ENCODE peak calls at places on chromosome 12, in six cellular contexts. One of them, this sample, is unnamed.
A peak's percentile ranks its signal among the peaks of the same experiment; 100 is the strongest.

GRCh38 chr12:69107541-69107940 is 131.8 kb upstream of the CPSF6 start:
- ATAC-seq in upper lobe of left lung: no peak
- ATAC-seq in K562: no peak
- ATAC-seq in GM12878: no peak
- ATAC-seq in A549: no peak
- ATAC-seq in HepG2: no peak
- ATAC-seq in this sample: no peak

GRCh38 chr12:28343687-28344086 is 153.4 kb downstream of the CCDC91 start:
- ATAC-seq in upper lobe of left lung: no peak
- ATAC-seq in HepG2: no peak
- ATAC-seq in GM12878: no peak
- ATAC-seq in A549: no peak
- ATAC-seq in K562: no peak
- ATAC-seq in this sample: no peak

GRCh38 chr12:93200291-93200917 is 177.3 kb upstream of the NUDT4 start:
- ATAC-seq in upper lobe of left lung: no peak
- ATAC-seq in GM12878: peak; percentile 90
- ATAC-seq in A549: no peak
- ATAC-seq in HepG2: no peak
- ATAC-seq in K562: no peak
- ATAC-seq in this sample: no peak

GRCh38 chr12:100573168-100573498 is 351 bp upstream of the GAS2L3 start:
- ATAC-seq in HepG2: no peak
- ATAC-seq in GM12878: no peak
- ATAC-seq in K562: no peak
- ATAC-seq in A549: peak; percentile 65
- ATAC-seq in upper lobe of left lung: no peak
- ATAC-seq in this sample: no peak

GRCh38 chr12:84411031-84411430 is 501.6 kb downstream of the SLC6A15 start:
- ATAC-seq in A549: no peak
- ATAC-seq in HepG2: no peak
- ATAC-seq in GM12878: no peak
- ATAC-seq in K562: no peak
- ATAC-seq in upper lobe of left lung: no peak
- ATAC-seq in this sample: no peak

GRCh38 chr12:57195186-57195585 is 21.4 kb upstream of the NXPH4 start:
- ATAC-seq in HepG2: no peak
- ATAC-seq in upper lobe of left lung: no peak
- ATAC-seq in A549: no peak
- ATAC-seq in K562: no peak
- ATAC-seq in GM12878: no peak
- ATAC-seq in this sample: no peak

GRCh38 chr12:132337557-132337956 is 8.2 kb upstream of the GALNT9 start:
- ATAC-seq in GM12878: no peak
- ATAC-seq in upper lobe of left lung: no peak
- ATAC-seq in HepG2: no peak
- ATAC-seq in K562: no peak
- ATAC-seq in A549: no peak
- ATAC-seq in this sample: no peak

GRCh38 chr12:110371408-110372055 is 32.0 kb downstream of the ANAPC7 start:
- ATAC-seq in GM12878: peak; percentile 88
- ATAC-seq in HepG2: no peak
- ATAC-seq in K562: peak; percentile 14
- ATAC-seq in upper lobe of left lung: peak; percentile 89
- ATAC-seq in A549: peak; percentile 19
- ATAC-seq in this sample: no peak

GRCh38 chr12:537772-538171 is 78.0 kb downstream of the B4GALNT3 start:
- ATAC-seq in A549: no peak
- ATAC-seq in GM12878: no peak
- ATAC-seq in HepG2: no peak
- ATAC-seq in K562: no peak
- ATAC-seq in upper lobe of left lung: no peak
- ATAC-seq in this sample: no peak

GRCh38 chr12:53295891-53296219 is 513 bp downstream of the PFDN5 start:
- ATAC-seq in A549: peak; percentile 1
- ATAC-seq in HepG2: no peak
- ATAC-seq in upper lobe of left lung: no peak
- ATAC-seq in K562: peak; percentile 33
- ATAC-seq in GM12878: peak; percentile 8
- ATAC-seq in this sample: no peak

GRCh38 chr12:128790653-128791373 is 32.9 kb downstream of the SLC15A4 start:
- ATAC-seq in HepG2: no peak
- ATAC-seq in GM12878: no peak
- ATAC-seq in upper lobe of left lung: no peak
- ATAC-seq in A549: no peak
- ATAC-seq in K562: no peak
- ATAC-seq in this sample: no peak

GRCh38 chr12:130992448-130992847 is 38.7 kb downstream of the ADGRD1 start:
- ATAC-seq in GM12878: peak; percentile 74
- ATAC-seq in A549: no peak
- ATAC-seq in upper lobe of left lung: peak; percentile 91
- ATAC-seq in HepG2: no peak
- ATAC-seq in K562: no peak
- ATAC-seq in this sample: no peak

GRCh38 chr12:13376627-13377373 is 180.3 kb downstream of the EMP1 start:
- ATAC-seq in K562: no peak
- ATAC-seq in GM12878: no peak
- ATAC-seq in A549: peak; percentile 62
- ATAC-seq in upper lobe of left lung: no peak
- ATAC-seq in HepG2: no peak
- ATAC-seq in this sample: no peak

GRCh38 chr12:62146323-62146722 is 113.9 kb upstream of the USP15 start:
- ATAC-seq in A549: no peak
- ATAC-seq in K562: no peak
- ATAC-seq in HepG2: no peak
- ATAC-seq in GM12878: no peak
- ATAC-seq in upper lobe of left lung: no peak
- ATAC-seq in this sample: no peak

GRCh38 chr12:10101042-10101579 is 2.3 kb upstream of the CLEC1A start:
- ATAC-seq in HepG2: no peak
- ATAC-seq in GM12878: no peak
- ATAC-seq in K562: no peak
- ATAC-seq in upper lobe of left lung: no peak
- ATAC-seq in A549: peak; percentile 27
- ATAC-seq in this sample: peak; percentile 53

GRCh38 chr12:28899951-28900350 is 249.1 kb upstream of the FAR2 start:
- ATAC-seq in GM12878: no peak
- ATAC-seq in A549: no peak
- ATAC-seq in K562: no peak
- ATAC-seq in HepG2: no peak
- ATAC-seq in upper lobe of left lung: no peak
- ATAC-seq in this sample: no peak

GRCh38 chr12:113757223-113758002 is 208.7 kb downstream of the RBM19 start:
- ATAC-seq in GM12878: no peak
- ATAC-seq in K562: no peak
- ATAC-seq in HepG2: no peak
- ATAC-seq in A549: no peak
- ATAC-seq in upper lobe of left lung: no peak
- ATAC-seq in this sample: no peak

GRCh38 chr12:1670244-1670814 is 20.5 kb upstream of the ADIPOR2 start:
- ATAC-seq in K562: no peak
- ATAC-seq in A549: no peak
- ATAC-seq in GM12878: no peak
- ATAC-seq in HepG2: no peak
- ATAC-seq in upper lobe of left lung: no peak
- ATAC-seq in this sample: no peak

GRCh38 chr12:71686658-71687025 is 760 bp downstream of the TMEM19 start:
- ATAC-seq in K562: no peak
- ATAC-seq in upper lobe of left lung: no peak
- ATAC-seq in HepG2: no peak
- ATAC-seq in A549: no peak
- ATAC-seq in GM12878: no peak
- ATAC-seq in this sample: no peak

GRCh38 chr12:6072302-6072752 is 52.1 kb downstream of the VWF start:
- ATAC-seq in A549: peak; percentile 48
- ATAC-seq in upper lobe of left lung: no peak
- ATAC-seq in GM12878: no peak
- ATAC-seq in HepG2: no peak
- ATAC-seq in K562: no peak
- ATAC-seq in this sample: no peak
- TF ChIP-seq EP300 in A549: no peak
- TF ChIP-seq EP300 in upper lobe of left lung: peak; percentile 53
- TF ChIP-seq EP300 in GM12878: no peak
- TF ChIP-seq EP300 in HepG2: no peak
- TF ChIP-seq EP300 in K562: no peak
- TF ChIP-seq EP300 in this sample: no peak

GRCh38 chr12:124715121-124715990 is 147.9 kb upstream of the NCOR2 start:
- ATAC-seq in GM12878: no peak
- ATAC-seq in HepG2: peak; percentile 65
- ATAC-seq in A549: peak; percentile 61
- ATAC-seq in upper lobe of left lung: no peak
- ATAC-seq in K562: peak; percentile 82
- ATAC-seq in this sample: no peak

GRCh38 chr12:124713041-124713435 is 145.6 kb upstream of the NCOR2 start:
- ATAC-seq in A549: no peak
- ATAC-seq in HepG2: no peak
- ATAC-seq in K562: no peak
- ATAC-seq in upper lobe of left lung: peak; percentile 3
- ATAC-seq in GM12878: peak; percentile 74
- ATAC-seq in this sample: peak; percentile 63

GRCh38 chr12:124709722-124710656 is 142.6 kb upstream of the NCOR2 start:
- ATAC-seq in GM12878: no peak
- ATAC-seq in K562: no peak
- ATAC-seq in A549: peak; percentile 19
- ATAC-seq in HepG2: no peak
- ATAC-seq in upper lobe of left lung: peak; percentile 69
- ATAC-seq in this sample: peak; percentile 53

GRCh38 chr12:124716208-124717141 is 147.2 kb downstream of the SCARB1 start:
- ATAC-seq in upper lobe of left lung: peak; percentile 91
- ATAC-seq in A549: no peak
- ATAC-seq in GM12878: no peak
- ATAC-seq in HepG2: peak; percentile 57
- ATAC-seq in K562: no peak
- ATAC-seq in this sample: no peak

GRCh38 chr12:124713436-124714082 is 146.1 kb upstream of the NCOR2 start:
- ATAC-seq in K562: no peak
- ATAC-seq in A549: no peak
- ATAC-seq in HepG2: peak; percentile 58
- ATAC-seq in GM12878: peak; percentile 91
- ATAC-seq in upper lobe of left lung: peak; percentile 0
- ATAC-seq in this sample: peak; percentile 72
- TF ChIP-seq EP300 in K562: no peak
- TF ChIP-seq EP300 in A549: no peak
- TF ChIP-seq EP300 in HepG2: no peak
- TF ChIP-seq EP300 in GM12878: peak; percentile 96
- TF ChIP-seq EP300 in upper lobe of left lung: peak; percentile 97
- TF ChIP-seq EP300 in this sample: no peak

GRCh38 chr12:102681747-102682146 is 201.4 kb upstream of the IGF1 start:
- ATAC-seq in GM12878: no peak
- ATAC-seq in K562: no peak
- ATAC-seq in HepG2: no peak
- ATAC-seq in A549: no peak
- ATAC-seq in upper lobe of left lung: no peak
- ATAC-seq in this sample: no peak
- TF ChIP-seq EP300 in GM12878: no peak
- TF ChIP-seq EP300 in K562: no peak
- TF ChIP-seq EP300 in HepG2: no peak
- TF ChIP-seq EP300 in A549: no peak
- TF ChIP-seq EP300 in upper lobe of left lung: no peak
- TF ChIP-seq EP300 in this sample: no peak

GRCh38 chr12:70367268-70368141 is 1.4 kb downstream of the KCNMB4 start:
- ATAC-seq in upper lobe of left lung: peak; percentile 34
- ATAC-seq in GM12878: no peak
- ATAC-seq in A549: no peak
- ATAC-seq in K562: no peak
- ATAC-seq in HepG2: peak; percentile 3
- ATAC-seq in this sample: no peak

GRCh38 chr12:70364695-70365397 is 1.2 kb upstream of the KCNMB4 start:
- ATAC-seq in GM12878: no peak
- ATAC-seq in K562: no peak
- ATAC-seq in upper lobe of left lung: no peak
- ATAC-seq in A549: peak; percentile 26
- ATAC-seq in HepG2: no peak
- ATAC-seq in this sample: no peak

GRCh38 chr12:70365398-70365647 is 767 bp upstream of the KCNMB4 start:
- ATAC-seq in GM12878: no peak
- ATAC-seq in A549: no peak
- ATAC-seq in HepG2: no peak
- ATAC-seq in upper lobe of left lung: no peak
- ATAC-seq in K562: no peak
- ATAC-seq in this sample: no peak

GRCh38 chr12:70365648-70366518 is at the start of gene KCNMB4:
- ATAC-seq in K562: peak; percentile 87
- ATAC-seq in upper lobe of left lung: peak; percentile 91
- ATAC-seq in GM12878: peak; percentile 91
- ATAC-seq in A549: peak; percentile 90
- ATAC-seq in HepG2: peak; percentile 88
- ATAC-seq in this sample: peak; percentile 75

DNA sequence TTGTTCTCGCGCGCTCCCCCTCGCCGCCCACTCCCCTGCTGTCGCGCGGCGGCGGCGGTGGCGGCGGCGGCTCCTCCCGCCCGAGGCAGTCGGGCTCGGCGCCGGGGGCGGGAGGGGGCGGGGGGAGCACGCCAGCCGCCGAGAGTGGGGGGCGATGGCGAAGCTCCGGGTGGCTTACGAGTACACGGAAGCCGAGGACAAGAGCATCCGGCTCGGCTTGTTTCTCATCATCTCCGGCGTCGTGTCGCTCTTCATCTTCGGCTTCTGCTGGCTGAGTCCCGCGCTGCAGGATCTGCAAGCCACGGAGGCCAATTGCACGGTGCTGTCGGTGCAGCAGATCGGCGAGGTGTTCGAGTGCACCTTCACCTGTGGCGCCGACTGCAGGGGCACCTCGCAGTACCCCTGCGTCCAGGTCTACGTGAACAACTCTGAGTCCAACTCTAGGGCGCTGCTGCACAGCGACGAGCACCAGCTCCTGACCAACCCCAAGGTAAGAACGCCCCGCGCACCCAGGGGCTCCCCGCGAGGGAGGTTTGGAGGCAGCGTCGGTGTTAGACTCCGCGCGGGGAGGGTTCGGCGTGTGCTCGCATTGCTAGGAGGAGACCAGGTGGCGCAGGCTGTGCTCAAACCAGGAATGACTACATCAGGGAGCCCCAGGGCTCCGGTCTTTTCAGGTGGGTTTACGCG is 634 bp downstream of the KCNMB4 start:
- ATAC-seq in GM12878: peak; percentile 47
- ATAC-seq in K562: peak; percentile 61
- ATAC-seq in upper lobe of left lung: peak; percentile 15
- ATAC-seq in HepG2: peak; percentile 60
- ATAC-seq in A549: peak; percentile 40
- ATAC-seq in this sample: peak; percentile 37
- TF ChIP-seq EP300 in GM12878: no peak
- TF ChIP-seq EP300 in K562: no peak
- TF ChIP-seq EP300 in upper lobe of left lung: no peak
- TF ChIP-seq EP300 in HepG2: no peak
- TF ChIP-seq EP300 in A549: no peak
- TF ChIP-seq EP300 in this sample: no peak